ENCODE peak calls at places on chromosomes 3 and 15, in four cellular contexts. V is astrocyte, K is HCT116, M is mammary epithelial cell. D is an unnamed sample.

GRCh38 chr3:113086506-113087461 is 96.0 kb downstream of the GTPBP8 start:
- DNase-seq in V (peak; percentile 51), K (no peak), M (no peak), D (peak; percentile 28)

GRCh38 chr15:33443699-33444098 is 132.9 kb downstream of the RYR3 start:
- DNase-seq in V (no peak), K (no peak), M (no peak), D (no peak)

GRCh38 chr15:89462198-89462912 is 34.0 kb downstream of the RHCG start:
- DNase-seq in V (peak; percentile 35), K (peak; percentile 13), M (no peak), D (no peak)

GRCh38 chr15:59611277-59612260 is at the start of gene GCNT3:
- DNase-seq in V (peak; percentile 7), K (peak; percentile 32), M (peak; percentile 58), D (peak; percentile 80)

GRCh38 chr3:137970914-137971831 is 38.8 kb upstream of the CLDN18 start:
- DNase-seq in V (peak; percentile 26), K (peak; percentile 65), M (peak; percentile 50), D (peak; percentile 89)

GRCh38 chr15:74300057-74300620 is 64.0 kb downstream of the CCDC33 start:
- DNase-seq in V (no peak), K (no peak), M (no peak), D (no peak)

GRCh38 chr15:85324202-85324601 is 56.2 kb upstream of the AKAP13 start:
- DNase-seq in V (no peak), K (no peak), M (no peak), D (no peak)

GRCh38 chr3:103965764-103966163 is 1400.9 kb upstream of the ALCAM start:
- DNase-seq in V (no peak), K (no peak), M (no peak), D (no peak)

GRCh38 chr3:170714562-170715535 is 129.0 kb upstream of the SLC7A14 start:
- DNase-seq in V (peak; percentile 88), K (no peak), M (peak; percentile 75), D (no peak)

GRCh38 chr3:176953106-176954080 is 243.9 kb downstream of the TBL1XR1 start:
- DNase-seq in V (peak; percentile 51), K (no peak), M (no peak), D (peak; percentile 21)

GRCh38 chr15:97881568-97881967 is 78.9 kb upstream of the ARRDC4 start:
- DNase-seq in V (no peak), K (no peak), M (no peak), D (no peak)

GRCh38 chr3:88009066-88009465 is 49.7 kb downstream of the CGGBP1 start:
- DNase-seq in V (no peak), K (no peak), M (no peak), D (no peak)

GRCh38 chr3:129291487-129291886 is 12.8 kb downstream of the HMCES start:
- DNase-seq in V (peak; percentile 54), K (no peak), M (no peak), D (no peak)

GRCh38 chr3:141738636-141739363 is 702 bp downstream of the RNF7 start:
- DNase-seq in V (peak; percentile 36), K (no peak), M (peak; percentile 45), D (peak; percentile 75)

GRCh38 chr3:32421991-32422859 is 30.6 kb downstream of the CMTM7 start:
- DNase-seq in V (peak; percentile 83), K (peak; percentile 81), M (peak; percentile 97), D (no peak)

GRCh38 chr3:107855710-107856109 is 235.1 kb downstream of the CD47 start:
- DNase-seq in V (peak; percentile 4), K (peak; percentile 65), M (peak; percentile 36), D (peak; percentile 33)

GRCh38 chr15:41774062-41774872 is at the start of gene MAPKBP1:
- DNase-seq in V (peak; percentile 95), K (peak; percentile 95), M (peak; percentile 99), D (peak; percentile 99)

GRCh38 chr15:74430510-74430951 is 3.2 kb downstream of the SEMA7A start:
- DNase-seq in V (no peak), K (no peak), M (no peak), D (no peak)

GRCh38 chr15:95604634-95605036 is 725.9 kb upstream of the NR2F2 start:
- DNase-seq in V (peak; percentile 94), K (no peak), M (no peak), D (peak; percentile 44)

GRCh38 chr3:198092276-198092675 is 132.3 kb downstream of the LMLN start:
- DNase-seq in V (no peak), K (no peak), M (no peak), D (no peak)

GRCh38 chr3:196793224-196793623 is 53.6 kb downstream of the PAK2 start:
- DNase-seq in V (peak; percentile 99), K (peak; percentile 29), M (peak; percentile 94), D (peak; percentile 80)

GRCh38 chr3:178504128-178504527 is 32.1 kb upstream of the KCNMB2 start:
- DNase-seq in V (no peak), K (no peak), M (no peak), D (no peak)

GRCh38 chr15:81256916-81257315 is 60.2 kb downstream of the IL16 start:
- DNase-seq in V (peak; percentile 31), K (peak; percentile 32), M (peak; percentile 34), D (peak; percentile 41)

GRCh38 chr3:10291139-10291500 is 1.6 kb downstream of the GHRL start:
- DNase-seq in V (no peak), K (no peak), M (no peak), D (no peak)
- TF ChIP-seq EZH2 in V (no peak), K (no peak), M (no peak), D (no peak)

GRCh38 chr3:123188058-123188457 is 13.7 kb upstream of the SEC22A start:
- DNase-seq in V (no peak), K (no peak), M (no peak), D (no peak)

GRCh38 chr3:123194552-123194951 is 7.2 kb upstream of the SEC22A start:
- DNase-seq in V (no peak), K (peak; percentile 22), M (no peak), D (peak; percentile 25)

GRCh38 chr3:123198352-123198751 is 3.4 kb upstream of the SEC22A start:
- DNase-seq in V (no peak), K (no peak), M (no peak), D (no peak)

GRCh38 chr3:123193448-123194101 is 8.2 kb upstream of the SEC22A start:
- DNase-seq in V (no peak), K (no peak), M (no peak), D (no peak)
- H3K4me2 ChIP-seq in V (no peak overlapping the region), K (no peak overlapping the region), M (no peak overlapping the region), D (no peak overlapping the region)

GRCh38 chr3:42685891-42686820 is 819 bp downstream of the KLHL40 start:
- DNase-seq in V (no peak), K (no peak), M (no peak), D (no peak)
- TF ChIP-seq EZH2 in V (peak; percentile 67), K (no peak), M (peak; percentile 44), D (no peak)

GRCh38 chr3:187969581-187969950 is 184.4 kb upstream of the LPP start:
- DNase-seq in V (no peak), K (no peak), M (no peak), D (no peak)
- H3K4me2 ChIP-seq in V (no peak overlapping the region), K (no peak overlapping the region), M (no peak overlapping the region), D (no peak overlapping the region)

GRCh38 chr3:147388395-147389264 is 17.7 kb downstream of the ZIC4 start:
- DNase-seq in V (no peak), K (no peak), M (no peak), D (no peak)
- TF ChIP-seq EZH2 in V (no peak), K (no peak), M (no peak), D (peak; percentile 77)

DNA sequence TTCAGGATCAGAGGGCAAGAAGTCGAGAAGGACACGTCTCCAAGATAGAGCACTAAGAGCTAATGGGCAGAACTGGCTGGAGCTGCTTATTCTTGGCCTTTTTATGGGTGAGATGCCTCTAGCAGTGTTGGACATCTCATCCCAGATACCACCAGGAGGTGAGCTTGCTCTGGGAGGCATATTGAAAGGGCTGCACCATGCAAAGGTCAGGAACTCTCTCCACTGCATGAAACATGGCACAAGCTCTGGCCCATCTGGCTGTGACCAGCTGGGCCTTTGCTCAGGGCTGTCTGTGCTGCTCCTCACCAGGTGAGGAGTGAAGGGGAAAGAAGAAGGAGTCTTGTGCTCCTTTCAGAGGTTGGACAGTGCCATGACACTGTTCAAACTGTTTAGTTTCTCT is 188.7 kb downstream of the THSD4 start:
- DNase-seq in V (no peak), K (no peak), M (no peak), D (no peak)
- H3K4me2 ChIP-seq in V (no peak overlapping the region), K (no peak overlapping the region), M (no peak overlapping the region), D (no peak overlapping the region)

GRCh38 chr3:154122096-154122911 is 1.1 kb downstream of the ARHGEF26 start:
- DNase-seq in V (no peak), K (no peak), M (no peak), D (peak; percentile 25)
- TF ChIP-seq EZH2 in V (no peak), K (no peak), M (no peak), D (no peak)

GRCh38 chr3:195159819-195160175 is 111.2 kb downstream of the XXYLT1 start:
- DNase-seq in V (no peak), K (no peak), M (no peak), D (no peak)

GRCh38 chr3:195160908-195161434 is 110.0 kb downstream of the XXYLT1 start:
- DNase-seq in V (no peak), K (no peak), M (no peak), D (no peak)

GRCh38 chr3:195163719-195164572 is 107.0 kb downstream of the XXYLT1 start:
- DNase-seq in V (no peak), K (no peak), M (no peak), D (no peak)

GRCh38 chr3:195160257-195160898 is 110.6 kb downstream of the XXYLT1 start:
- DNase-seq in V (no peak), K (no peak), M (no peak), D (peak; percentile 37)

GRCh38 chr3:195162033-195162669 is 108.8 kb downstream of the XXYLT1 start:
- DNase-seq in V (no peak), K (no peak), M (no peak), D (no peak)
- H3K4me2 ChIP-seq in V (no peak overlapping the region), K (no peak overlapping the region), M (no peak overlapping the region), D (no peak overlapping the region)

D was measured in hepatocyte.